ENCODE peak calls at places on chromosomes 3 and 15, in eight cellular contexts. U is SK-N-SH, R is AG04450, H is esophagus squamous epithelium, Q is mucosa of descending colon, M is astrocyte of the spinal cord, S is hepatocyte, F is HFF-Myc. J is an unnamed sample.

GRCh38 chr3:195774917-195775316 is 36.8 kb downstream of the MUC4 start:
- DNase-seq in U (peak), R (no peak), H (no peak), Q (no peak), M (peak), S (peak), F (no peak), J (peak)

GRCh38 chr3:136818191-136818850 is 605 bp upstream of the SLC35G2 start:
- DNase-seq in U (peak), R (peak), H (no peak), Q (no peak), M (peak), S (no peak), F (peak), J (no peak)

GRCh38 chr15:73959012-73959581 is 32.8 kb downstream of the LOXL1 start:
- DNase-seq in U (no peak), R (no peak), H (no peak), Q (no peak), M (no peak), S (no peak), F (peak), J (no peak)

GRCh38 chr3:100971776-100972175 is 21.4 kb downstream of the ABI3BP start:
- DNase-seq in U (no peak), R (no peak), H (no peak), Q (no peak), M (no peak), S (no peak), F (no peak), J (no peak)

GRCh38 chr15:72047020-72047419 is 70.9 kb downstream of the MYO9A start:
- DNase-seq in U (no peak), R (no peak), H (no peak), Q (no peak), M (peak), S (no peak), F (no peak), J (no peak)

GRCh38 chr3:12545473-12545791 is at the start of gene MKRN2OS:
- DNase-seq in U (no peak), R (no peak), H (no peak), Q (peak), M (no peak), S (peak), F (no peak), J (peak)

GRCh38 chr3:131326307-131326706 is 55.3 kb upstream of the NUDT16 start:
- DNase-seq in U (no peak), R (no peak), H (no peak), Q (no peak), M (peak), S (no peak), F (no peak), J (no peak)

GRCh38 chr15:95325763-95326688 is 1004.5 kb upstream of the NR2F2 start:
- DNase-seq in U (no peak), R (no peak), H (no peak), Q (no peak), M (peak), S (no peak), F (no peak), J (no peak)

GRCh38 chr15:75158402-75158801 is 43.3 kb upstream of the C15orf39 start:
- DNase-seq in U (no peak), R (no peak), H (no peak), Q (no peak), M (no peak), S (no peak), F (no peak), J (no peak)

GRCh38 chr3:178618197-178618596 is 82.0 kb downstream of the KCNMB2 start:
- DNase-seq in U (no peak), R (no peak), H (no peak), Q (no peak), M (no peak), S (peak), F (no peak), J (peak)

GRCh38 chr15:64747578-64747977 is 27.8 kb downstream of the RBPMS2 start:
- DNase-seq in U (no peak), R (no peak), H (no peak), Q (no peak), M (no peak), S (no peak), F (no peak), J (no peak)

GRCh38 chr3:9222049-9222448 is 27.4 kb downstream of the SRGAP3 start:
- DNase-seq in U (no peak), R (no peak), H (no peak), Q (no peak), M (no peak), S (no peak), F (no peak), J (no peak)

GRCh38 chr3:45034612-45035252 is 8.6 kb downstream of the CLEC3B start:
- DNase-seq in U (no peak), R (no peak), H (no peak), Q (peak), M (no peak), S (no peak), F (no peak), J (no peak)

GRCh38 chr15:93052090-93052892 is 36.7 kb downstream of the RGMA start:
- DNase-seq in U (no peak), R (no peak), H (no peak), Q (no peak), M (no peak), S (no peak), F (no peak), J (no peak)

GRCh38 chr3:101177577-101177976 is 142.8 kb downstream of the IMPG2 start:
- DNase-seq in U (no peak), R (no peak), H (no peak), Q (no peak), M (no peak), S (no peak), F (no peak), J (no peak)

GRCh38 chr15:31457631-31458526 is 131.2 kb downstream of the KLF13 start:
- DNase-seq in U (no peak), R (peak), H (no peak), Q (no peak), M (peak), S (no peak), F (no peak), J (no peak)

GRCh38 chr3:59006791-59007517 is 42.9 kb downstream of the CFAP20DC start:
- DNase-seq in U (no peak), R (peak), H (no peak), Q (no peak), M (peak), S (no peak), F (no peak), J (no peak)

GRCh38 chr3:14869877-14870563 is 51.3 kb downstream of the FGD5 start:
- DNase-seq in U (no peak), R (no peak), H (no peak), Q (no peak), M (no peak), S (no peak), F (no peak), J (no peak)

GRCh38 chr15:87710406-87710805 is 546.1 kb downstream of the NTRK3 start:
- DNase-seq in U (no peak), R (peak), H (no peak), Q (no peak), M (peak), S (peak), F (peak), J (no peak)

GRCh38 chr15:35427496-35427895 is 118.5 kb downstream of the DPH6 start:
- DNase-seq in U (no peak), R (no peak), H (no peak), Q (no peak), M (no peak), S (no peak), F (no peak), J (no peak)

GRCh38 chr3:130963878-130964277 is 62.7 kb downstream of the ASTE1 start:
- DNase-seq in U (no peak), R (peak), H (no peak), Q (no peak), M (peak), S (peak), F (peak), J (no peak)

DNA sequence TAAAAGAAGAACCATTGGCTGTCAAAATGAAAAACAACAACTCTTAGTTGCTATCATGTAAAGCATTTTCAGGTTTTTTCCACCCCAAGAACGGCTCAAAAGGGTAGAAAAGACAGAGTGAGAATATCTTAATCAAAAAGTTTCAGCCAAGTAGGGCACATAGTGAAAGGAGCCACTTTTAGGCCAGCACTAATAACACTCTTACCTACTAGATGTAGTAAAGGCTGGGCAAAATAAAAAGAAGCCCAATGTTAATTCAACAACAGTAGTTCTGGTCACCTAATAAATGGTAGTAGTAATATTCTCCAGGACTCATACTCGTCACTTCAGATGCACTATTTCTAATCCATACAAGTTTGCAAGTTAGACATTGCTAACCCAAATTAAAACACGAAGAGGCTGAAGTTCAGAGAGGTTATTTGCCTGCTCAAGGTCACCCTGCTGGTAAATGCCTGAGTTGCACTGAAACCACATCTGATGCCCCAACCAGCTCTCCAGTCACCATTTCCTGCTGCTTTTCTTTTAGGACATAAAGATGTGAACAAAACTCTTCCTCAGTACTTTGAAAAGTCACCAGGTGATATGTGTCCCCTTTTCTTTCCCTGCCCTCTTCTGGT is 7.5 kb downstream of the GOLIM4 start:
- DNase-seq in U (no peak), R (no peak), H (no peak), Q (no peak), M (no peak), S (no peak), F (no peak), J (no peak)
- TF ChIP-seq CTCF in U (peak), R (peak), H (peak), Q (peak), M (peak), S (peak), F (peak), J (peak)

GRCh38 chr15:63504979-63505841 is 817 bp downstream of the USP3 start:
- DNase-seq in U (peak), R (no peak), H (no peak), Q (peak), M (peak), S (peak), F (no peak), J (peak)

GRCh38 chr15:63505842-63506222 is 1.4 kb downstream of the USP3 start:
- DNase-seq in U (no peak), R (no peak), H (no peak), Q (no peak), M (no peak), S (no peak), F (no peak), J (no peak)

GRCh38 chr15:63504247-63504978 is at the start of gene USP3:
- DNase-seq in U (peak), R (peak), H (peak), Q (peak), M (peak), S (peak), F (peak), J (peak)

GRCh38 chr15:63507878-63508818 is 3.8 kb downstream of the USP3 start:
- DNase-seq in U (no peak), R (no peak), H (no peak), Q (no peak), M (no peak), S (no peak), F (no peak), J (no peak)

DNA sequence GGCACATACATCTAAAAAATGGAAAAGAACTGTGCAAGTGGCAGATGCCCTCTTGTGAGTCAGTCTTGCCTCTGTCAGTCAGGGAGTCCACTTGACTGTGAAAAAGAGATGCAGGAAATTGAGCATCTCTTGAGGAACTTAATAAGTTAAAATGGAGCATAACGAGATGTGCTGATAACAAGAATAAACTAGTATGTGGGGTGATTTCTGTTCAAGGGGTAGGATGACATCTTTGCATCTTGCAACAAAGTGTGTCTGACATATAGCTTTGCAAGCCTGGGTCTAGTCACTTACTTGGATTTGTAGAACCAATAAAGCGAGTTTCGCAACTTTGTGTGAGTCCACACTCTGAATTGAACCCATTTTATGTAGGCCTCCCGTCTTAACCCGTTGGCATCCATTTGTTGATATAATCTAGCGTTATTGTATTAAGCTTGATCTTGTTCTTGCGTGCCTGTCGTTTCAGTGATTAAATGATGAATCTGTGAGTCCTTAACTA is 2.2 kb downstream of the USP3 start:
- DNase-seq in U (no peak), R (no peak), H (no peak), Q (no peak), M (no peak), S (no peak), F (no peak), J (peak)
- H3K4me3 ChIP-seq in U (no peak), R (peak), H (peak), Q (no peak), M (no peak), S (peak), F (peak), J (peak)

GRCh38 chr15:40441736-40442531 is 1.2 kb downstream of the BAHD1 start:
- DNase-seq in U (peak), R (no peak), H (no peak), Q (peak), M (no peak), S (peak), F (no peak), J (no peak)

GRCh38 chr15:40440300-40441011 is at the start of gene BAHD1:
- DNase-seq in U (peak), R (peak), H (peak), Q (peak), M (peak), S (peak), F (peak), J (peak)

GRCh38 chr15:40439461-40440299 is 1.1 kb upstream of the BAHD1 start:
- DNase-seq in U (peak), R (no peak), H (no peak), Q (no peak), M (no peak), S (peak), F (no peak), J (no peak)

GRCh38 chr15:40443255-40443654 is 2.5 kb downstream of the BAHD1 start:
- DNase-seq in U (no peak), R (no peak), H (no peak), Q (no peak), M (no peak), S (no peak), F (no peak), J (no peak)

DNA sequence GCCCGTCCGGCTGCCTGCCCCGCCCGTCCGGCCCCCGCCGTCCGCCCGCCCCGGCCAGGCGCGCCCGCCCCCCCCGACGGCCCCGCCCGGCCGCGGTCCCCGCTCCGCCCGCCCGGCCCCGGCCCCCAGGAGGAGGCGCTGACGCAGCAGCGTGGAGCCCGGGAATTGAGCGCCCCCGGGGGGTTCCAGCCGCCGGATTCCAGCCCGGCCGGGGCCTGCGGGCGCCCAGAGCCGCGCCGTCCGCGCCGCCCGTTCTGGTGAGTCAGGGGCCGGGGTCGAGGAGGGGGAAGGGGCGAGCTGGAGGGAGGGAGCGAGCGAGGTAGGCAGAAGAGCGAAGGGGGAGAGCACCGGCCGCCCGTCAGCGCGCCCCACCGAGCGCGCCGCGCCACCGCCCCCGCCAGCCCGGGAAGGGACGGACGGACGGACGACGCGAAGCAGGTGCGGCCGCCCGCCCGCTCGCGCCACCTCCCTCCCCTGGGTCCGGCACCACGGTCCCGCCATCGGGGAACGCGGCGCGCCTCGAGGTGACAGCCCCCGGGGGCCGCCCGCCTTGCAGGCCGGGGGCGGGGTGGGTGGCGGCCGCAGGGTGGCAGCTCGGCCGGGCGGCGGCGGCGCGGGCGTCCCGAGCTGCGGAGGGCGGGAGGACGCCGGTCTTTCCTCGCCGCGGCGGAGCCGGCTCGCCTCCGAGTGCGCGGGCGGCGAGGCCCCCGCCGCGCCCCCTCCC is 421 bp downstream of the BAHD1 start:
- DNase-seq in U (no peak), R (no peak), H (no peak), Q (no peak), M (no peak), S (peak), F (no peak), J (no peak)
- TF ChIP-seq CTCF in U (peak), R (no peak), H (peak), Q (no peak), M (peak), S (peak), F (no peak), J (peak)

DNA sequence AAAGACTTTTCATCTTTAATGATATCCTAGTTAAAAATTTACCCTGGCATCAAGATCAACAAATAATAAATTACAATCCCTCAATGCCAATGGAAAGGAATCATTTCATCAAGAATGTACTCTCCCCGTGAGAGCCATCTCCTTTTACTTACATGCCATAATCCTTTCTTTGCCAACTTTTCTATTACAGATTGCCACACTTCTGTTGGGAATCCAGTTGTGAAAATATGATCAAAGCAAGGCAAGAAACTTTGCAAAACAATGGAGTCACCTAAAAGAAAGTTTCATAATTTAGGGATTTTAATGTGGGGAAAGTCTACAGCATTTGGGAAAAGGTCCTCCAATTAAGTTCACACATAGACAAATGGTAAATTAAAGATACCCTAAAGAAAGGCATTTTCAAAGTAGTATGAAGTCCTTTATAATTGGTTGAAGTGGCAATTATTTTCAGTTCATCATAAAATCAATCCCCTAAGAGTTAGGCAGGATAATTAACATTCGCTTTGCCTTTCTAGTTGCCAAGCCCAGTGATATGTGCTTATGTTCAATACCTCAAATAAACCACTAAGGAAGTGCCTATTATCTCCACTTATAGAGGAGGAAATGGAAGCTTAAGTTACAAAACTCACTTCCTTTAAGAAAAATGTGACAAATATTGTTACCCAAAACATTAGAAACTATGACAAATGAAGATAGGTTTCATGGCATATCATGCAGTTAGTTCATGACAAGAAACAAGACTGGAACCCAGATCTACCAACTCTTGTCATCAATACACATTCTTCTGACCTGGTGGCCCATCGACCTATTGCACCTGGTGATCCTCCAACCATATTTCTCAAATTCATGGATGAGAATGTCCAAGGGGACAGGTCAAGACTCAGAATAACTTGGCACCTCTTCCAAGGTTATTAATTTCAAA is 49.1 kb downstream of the TRANK1 start:
- DNase-seq in U (no peak), R (no peak), H (no peak), Q (no peak), M (no peak), S (no peak), F (no peak), J (no peak)
- H3K4me3 ChIP-seq in U (no peak), R (no peak), H (no peak), Q (no peak), M (no peak), S (no peak), F (no peak), J (no peak)

GRCh38 chr3:20039082-20039764 is 1.0 kb upstream of the KAT2B start:
- DNase-seq in U (no peak), R (no peak), H (no peak), Q (no peak), M (no peak), S (no peak), F (no peak), J (no peak)

GRCh38 chr3:20039765-20040475 is at the start of gene KAT2B:
- DNase-seq in U (peak), R (no peak), H (peak), Q (peak), M (peak), S (peak), F (no peak), J (no peak)

GRCh38 chr3:20035019-20035418 is 5.2 kb upstream of the KAT2B start:
- DNase-seq in U (no peak), R (no peak), H (no peak), Q (no peak), M (no peak), S (no peak), F (no peak), J (no peak)

GRCh38 chr3:20038679-20039078 is 1.6 kb upstream of the KAT2B start:
- DNase-seq in U (no peak), R (no peak), H (no peak), Q (no peak), M (no peak), S (no peak), F (no peak), J (no peak)

GRCh38 chr3:20037255-20037996 is 2.8 kb upstream of the KAT2B start:
- DNase-seq in U (no peak), R (no peak), H (no peak), Q (no peak), M (no peak), S (no peak), F (no peak), J (no peak)
- TF ChIP-seq CTCF in U (peak), R (no peak), H (no peak), Q (no peak), M (peak), S (no peak), F (no peak), J (no peak)

GRCh38 chr3:63763156-63763555 is 55.9 kb upstream of the C3orf49 start:
- DNase-seq in U (no peak), R (no peak), H (no peak), Q (no peak), M (peak), S (no peak), F (peak), J (no peak)
- H3K4me3 ChIP-seq in U (no peak), R (no peak), H (no peak), Q (no peak), M (no peak), S (no peak), F (no peak), J (no peak)

GRCh38 chr3:190696777-190697501 is 165.6 kb downstream of the GMNC start:
- DNase-seq in U (no peak), R (no peak), H (no peak), Q (no peak), M (peak), S (peak), F (peak), J (peak)
- TF ChIP-seq CTCF in U (peak), R (peak), H (peak), Q (no peak), M (peak), S (peak), F (peak), J (peak)

DNA sequence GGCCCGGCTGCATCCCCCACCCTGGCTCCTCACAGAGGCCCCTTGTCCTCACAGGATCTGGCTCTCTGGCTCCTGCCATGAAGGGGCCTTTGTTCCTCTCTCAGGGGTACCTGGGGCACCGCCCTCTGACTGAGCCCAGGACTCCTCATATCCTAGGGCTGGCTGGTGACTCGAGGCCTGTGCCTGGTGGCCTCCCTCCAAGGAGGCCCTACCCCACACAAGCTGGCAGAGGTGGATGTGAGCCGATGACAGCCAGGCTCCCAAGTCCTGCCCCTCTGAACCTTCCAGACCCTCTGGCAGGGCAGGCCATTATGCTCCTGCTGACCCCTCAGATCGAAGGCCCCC is 10.1 kb downstream of the PRKCD start:
- DNase-seq in U (no peak), R (no peak), H (no peak), Q (no peak), M (no peak), S (no peak), F (no peak), J (no peak)
- H3K4me3 ChIP-seq in U (no peak), R (no peak), H (no peak), Q (no peak), M (no peak), S (no peak), F (no peak), J (no peak)

J was measured in LNCaP clone FGC.